ENCODE peak calls at places on chromosome 16, in six cellular contexts. M, U, C, V, I and N are unnamed samples.

GRCh38 chr16:12538667-12539081 is 265.0 kb downstream of the CPPED1 start:
- DNase-seq in V (no peak), M (peak; percentile 24), C (no peak), I (no peak), U (no peak), N (no peak)

GRCh38 chr16:59180083-59180476 is 446.0 kb upstream of the GOT2 start:
- DNase-seq in V (no peak), I (no peak), U (no peak), M (no peak), C (no peak), N (no peak)

GRCh38 chr16:88782454-88783390 is 2.3 kb downstream of the PIEZO1 start:
- DNase-seq in V (no peak), U (no peak), C (peak; percentile 84), M (peak; percentile 76), I (peak; percentile 41), N (no peak)

GRCh38 chr16:74874912-74875311 is 100.3 kb upstream of the FA2H start:
- DNase-seq in M (no peak), I (no peak), U (no peak), V (no peak), C (no peak), N (no peak)

GRCh38 chr16:86059253-86060171 is 160.6 kb downstream of the IRF8 start:
- DNase-seq in M (peak; percentile 67), C (peak; percentile 11), I (no peak), U (no peak), V (no peak), N (no peak)

GRCh38 chr16:74936902-74937560 is 47.9 kb downstream of the WDR59 start:
- DNase-seq in V (no peak), C (peak; percentile 95), U (no peak), M (peak; percentile 82), I (peak; percentile 21), N (no peak)

GRCh38 chr16:29808219-29808900 is 2.0 kb downstream of the MAZ start:
- DNase-seq in M (no peak), C (no peak), U (no peak), I (no peak), V (no peak), N (no peak)

GRCh38 chr16:35181422-35182030 is 1722.1 kb downstream of the TP53TG3F start:
- DNase-seq in U (no peak), C (no peak), M (no peak), V (no peak), I (no peak), N (no peak)

GRCh38 chr16:3946604-3947180 is 66.2 kb upstream of the CREBBP start:
- DNase-seq in I (no peak), U (no peak), C (no peak), V (no peak), M (no peak), N (no peak)

GRCh38 chr16:59510008-59510424 is 775.9 kb upstream of the GOT2 start:
- DNase-seq in I (no peak), V (no peak), U (no peak), M (no peak), C (no peak), N (no peak)

GRCh38 chr16:6019490-6019991 is 921.9 kb upstream of the EEF2KMT start:
- DNase-seq in I (no peak), V (peak; percentile 61), C (no peak), U (no peak), M (no peak), N (peak; percentile 33)

GRCh38 chr16:67173808-67174705 is 3.7 kb downstream of the NOL3 start:
- DNase-seq in U (no peak), I (peak; percentile 76), V (peak; percentile 84), C (peak; percentile 76), M (peak; percentile 90), N (no peak)

GRCh38 chr16:678209-678857 is 1.9 kb upstream of the STUB1 start:
- DNase-seq in M (no peak), I (no peak), U (no peak), V (no peak), C (no peak), N (no peak)

GRCh38 chr16:68031951-68032350 is 8.9 kb downstream of the DUS2 start:
- DNase-seq in M (no peak), C (no peak), I (peak; percentile 23), U (no peak), V (no peak), N (no peak)

GRCh38 chr16:47310792-47311211 is 150.1 kb downstream of the ITFG1 start:
- DNase-seq in I (no peak), C (no peak), V (no peak), M (no peak), U (no peak), N (no peak)

GRCh38 chr16:58732545-58733247 is 1.4 kb downstream of the GOT2 start:
- DNase-seq in M (peak; percentile 33), C (peak; percentile 42), U (no peak), V (no peak), I (no peak), N (no peak)

GRCh38 chr16:11175850-11176341 is 80.1 kb downstream of the SOCS1 start:
- DNase-seq in V (no peak), C (no peak), M (no peak), I (no peak), U (no peak), N (no peak)

GRCh38 chr16:89392881-89393730 is 97.3 kb downstream of the ANKRD11 start:
- DNase-seq in C (no peak), M (no peak), V (peak; percentile 74), I (no peak), U (peak; percentile 61), N (no peak)

GRCh38 chr16:87543436-87544191 is 50.8 kb upstream of the ZCCHC14 start:
- DNase-seq in V (no peak), M (no peak), C (no peak), U (no peak), I (no peak), N (no peak)

GRCh38 chr16:4682616-4683254 is 10.6 kb upstream of the NUDT16L1 start:
- DNase-seq in I (peak; percentile 65), M (peak; percentile 33), V (peak; percentile 87), U (peak; percentile 50), C (peak; percentile 18), N (no peak)

GRCh38 chr16:64250866-64251265 is 871.0 kb downstream of the CDH11 start:
- DNase-seq in U (no peak), C (peak; percentile 47), V (no peak), I (no peak), M (peak; percentile 15), N (no peak)

GRCh38 chr16:9012848-9013507 is 49.3 kb upstream of the USP7 start:
- DNase-seq in V (peak; percentile 93), C (no peak), I (peak; percentile 23), M (peak; percentile 27), U (peak; percentile 82), N (peak; percentile 44)

GRCh38 chr16:21005008-21005407 is 104.4 kb downstream of the LYRM1 start:
- DNase-seq in M (no peak), C (no peak), V (no peak), I (no peak), U (no peak), N (no peak)

GRCh38 chr16:31427441-31428276 is 501 bp downstream of the COX6A2 start:
- DNase-seq in U (no peak), V (peak; percentile 45), I (peak; percentile 72), M (no peak), C (no peak), N (no peak)

GRCh38 chr16:89084814-89085612 is 8.6 kb upstream of the ACSF3 start:
- DNase-seq in V (no peak), U (no peak), C (no peak), I (no peak), M (no peak), N (no peak)

GRCh38 chr16:2205967-2206313 is 686 bp downstream of the MLST8 start:
- DNase-seq in C (no peak), M (no peak), V (no peak), I (no peak), U (no peak), N (no peak)

GRCh38 chr16:12182202-12182601 is 205.7 kb downstream of the SNX29 start:
- DNase-seq in M (no peak), U (no peak), C (no peak), V (no peak), I (no peak), N (no peak)

GRCh38 chr16:7744546-7745294 is 412.1 kb downstream of the RBFOX1 start:
- DNase-seq in C (no peak), U (no peak), V (no peak), I (no peak), M (no peak), N (no peak)

GRCh38 chr16:84362410-84362809 is 5.9 kb upstream of the ATP2C2 start:
- DNase-seq in C (no peak), U (no peak), M (no peak), I (no peak), V (peak; percentile 55), N (peak; percentile 69)
- H2AFZ ChIP-seq in C (no peak overlapping the region), U (peak overlapping the region; percentile 9), M (no peak overlapping the region), I (no peak overlapping the region), V (no peak overlapping the region), N (no peak overlapping the region)

GRCh38 chr16:24701521-24701951 is 27.9 kb upstream of the TNRC6A start:
- DNase-seq in U (no peak), I (no peak), V (no peak), C (peak; percentile 51), M (peak; percentile 45), N (no peak)

GRCh38 chr16:24699151-24699723 is 30.2 kb upstream of the TNRC6A start:
- DNase-seq in I (peak; percentile 98), M (no peak), C (no peak), U (no peak), V (no peak), N (no peak)

GRCh38 chr16:24696699-24697098 is 32.8 kb upstream of the TNRC6A start:
- DNase-seq in C (no peak), V (no peak), U (no peak), I (no peak), M (no peak), N (no peak)

GRCh38 chr16:24700549-24701392 is 28.7 kb upstream of the TNRC6A start:
- DNase-seq in M (peak; percentile 94), C (peak; percentile 98), V (peak; percentile 77), U (peak; percentile 58), I (peak; percentile 39), N (no peak)

GRCh38 chr16:24698314-24698713 is 31.1 kb upstream of the TNRC6A start:
- DNase-seq in V (no peak), M (no peak), C (no peak), U (no peak), I (no peak), N (no peak)
- H4K91ac ChIP-seq in V (no peak overlapping the region), M (no peak overlapping the region), C (no peak overlapping the region), U (no peak overlapping the region), I (no peak overlapping the region), N (no peak overlapping the region)

DNA sequence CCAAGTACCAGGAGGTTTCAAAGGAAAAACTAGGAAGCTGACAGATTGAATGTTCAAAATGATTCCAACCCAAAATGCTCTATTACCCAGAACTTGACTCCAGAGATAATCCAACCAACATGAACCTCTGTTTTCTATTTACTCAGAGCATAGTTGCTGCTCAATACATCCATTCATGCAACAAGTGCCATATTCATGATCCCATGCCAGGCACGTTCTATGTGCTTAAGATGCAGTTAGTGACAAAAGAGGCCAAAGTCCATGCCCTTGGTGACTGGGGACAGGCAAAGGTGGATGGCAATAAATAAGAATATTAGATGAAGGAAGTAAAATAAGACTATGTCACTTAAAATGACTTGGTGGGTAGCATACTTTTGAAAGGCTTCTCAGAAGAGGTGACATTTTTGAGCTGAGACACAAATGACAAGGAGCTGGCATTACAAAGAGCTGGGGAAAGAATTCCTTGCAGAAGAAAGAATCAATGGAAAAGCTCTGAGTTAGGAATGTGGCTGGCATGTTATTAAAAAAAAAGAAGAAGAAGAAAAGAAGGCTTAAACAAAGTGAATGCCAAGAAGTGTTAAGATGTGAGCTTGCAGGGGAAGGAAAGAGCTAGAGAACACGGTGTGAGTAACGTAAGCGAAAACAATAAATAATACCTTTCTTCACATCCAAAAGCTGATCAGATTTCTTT is 34.5 kb downstream of the TOX3 start:
- DNase-seq in C (no peak), M (no peak), U (peak; percentile 7), V (no peak), I (no peak), N (peak; percentile 51)
- H3K27ac ChIP-seq in C (no peak overlapping the region), M (no peak overlapping the region), U (no peak overlapping the region), V (no peak overlapping the region), I (no peak overlapping the region), N (peak overlapping the region; percentile 85)

GRCh38 chr16:56357291-56357764 is 68.0 kb downstream of the AMFR start:
- DNase-seq in M (peak; percentile 73), C (peak; percentile 63), V (peak; percentile 42), I (peak; percentile 22), U (no peak), N (no peak)
- H2AFZ ChIP-seq in M (peak overlapping the region; percentile 0), C (peak overlapping the region; percentile 95), V (no peak overlapping the region), I (no peak overlapping the region), U (peak overlapping the region; percentile 47), N (peak overlapping the region; percentile 90)